ENCODE peak calls at places on chromosomes 4 and X, in nine cellular contexts. A is adrenal gland, F is IMR-90, P is GM12892, S is heart left ventricle, K is breast epithelium, T is H1, W is transverse colon, G is HepG2. B is an unnamed sample.

GRCh38 chrX:151896734-151897474 is 15.8 kb upstream of the MAGEA4 start:
- DNase-seq in K (no peak), P (no peak), W (no peak), F (peak; percentile 20), G (no peak), T (no peak), A (no peak), S (no peak), B (no peak)

GRCh38 chrX:21758488-21758887 is 572 bp upstream of the SMPX start:
- DNase-seq in F (no peak), S (no peak), K (no peak), P (no peak), G (no peak), T (no peak), W (no peak), A (no peak), B (no peak)

GRCh38 chrX:13721819-13722527 is 12.4 kb downstream of the TRAPPC2 start:
- DNase-seq in P (no peak), K (no peak), F (peak; percentile 86), T (no peak), W (no peak), A (no peak), G (no peak), S (no peak), B (no peak)

GRCh38 chr4:7327341-7327885 is 107.3 kb downstream of the PSAPL1 start:
- DNase-seq in W (no peak), A (no peak), G (no peak), F (no peak), S (no peak), T (no peak), P (no peak), K (no peak), B (no peak)

GRCh38 chrX:18661273-18661672 is 10.6 kb downstream of the RS1 start:
- DNase-seq in A (no peak), K (no peak), G (no peak), S (no peak), W (no peak), P (no peak), F (no peak), T (no peak), B (no peak)

GRCh38 chr4:138595731-138596465 is 353.7 kb upstream of the SLC7A11 start:
- DNase-seq in W (no peak), A (no peak), S (peak; percentile 25), G (no peak), T (no peak), F (peak; percentile 70), K (no peak), P (no peak), B (no peak)

GRCh38 chr4:2962099-2962455 is 1.1 kb downstream of the NOP14 start:
- DNase-seq in A (no peak), K (no peak), P (no peak), F (no peak), W (no peak), T (no peak), S (no peak), G (no peak), B (no peak)

GRCh38 chr4:114146947-114147618 is 167.6 kb upstream of the ARSJ start:
- DNase-seq in G (no peak), F (no peak), T (no peak), K (no peak), P (no peak), S (no peak), A (no peak), W (no peak), B (no peak)

GRCh38 chr4:187227907-187228699 is 504.4 kb upstream of the FAT1 start:
- DNase-seq in G (no peak), S (no peak), W (no peak), F (peak; percentile 40), A (no peak), T (no peak), K (no peak), P (no peak), B (no peak)

GRCh38 chr4:169906104-169906503 is 120.1 kb downstream of the MFAP3L start:
- DNase-seq in A (no peak), T (no peak), F (no peak), W (no peak), K (no peak), S (no peak), P (no peak), G (peak; percentile 25), B (no peak)

GRCh38 chr4:101163936-101164335 is 183.4 kb downstream of the PPP3CA start:
- DNase-seq in P (no peak), A (no peak), T (no peak), W (no peak), G (no peak), S (no peak), K (no peak), F (peak; percentile 18), B (no peak)

GRCh38 chr4:88722276-88722780 is 24.7 kb upstream of the NAP1L5 start:
- DNase-seq in A (no peak), F (no peak), G (no peak), S (peak; percentile 46), P (no peak), T (no peak), K (no peak), W (no peak), B (no peak)

GRCh38 chr4:67568820-67569219 is 10.3 kb downstream of the STAP1 start:
- DNase-seq in P (no peak), F (peak; percentile 4), G (no peak), T (no peak), S (no peak), W (no peak), K (no peak), A (no peak), B (no peak)

DNA sequence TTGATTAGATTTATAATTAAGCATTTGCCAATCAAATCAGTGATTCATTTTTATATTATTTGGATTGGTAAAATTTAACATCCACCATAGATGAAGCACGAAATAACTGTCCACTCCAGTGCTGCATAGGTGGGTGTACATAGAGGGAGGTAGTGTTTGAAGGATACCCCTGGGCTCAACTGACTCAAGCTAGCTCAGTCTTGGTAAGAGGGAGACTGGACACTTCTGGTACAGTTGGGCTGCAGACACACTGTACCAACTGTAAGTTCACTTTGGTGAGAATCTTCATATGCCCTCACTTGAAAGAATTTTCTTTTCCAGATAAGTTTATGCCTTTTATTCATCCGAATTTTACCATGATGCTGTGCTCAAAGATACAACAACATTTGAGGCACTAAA is 48.6 kb upstream of the UGT2B15 start:
- DNase-seq in W (no peak), T (no peak), K (no peak), G (no peak), F (no peak), S (no peak), A (no peak), P (no peak), B (no peak)
- TF ChIP-seq POLR2A in W (no peak), T (no peak), K (no peak), G (no peak), F (no peak), S (no peak), A (no peak), P (no peak), B (no peak)

GRCh38 chr4:183797041-183797444 is 108.1 kb upstream of the STOX2 start:
- DNase-seq in G (no peak), T (no peak), K (no peak), P (no peak), F (no peak), W (peak; percentile 48), S (peak; percentile 50), A (no peak), B (no peak)
- TF ChIP-seq POLR2A in G (no peak), T (no peak), K (no peak), P (no peak), F (no peak), W (no peak), S (no peak), A (no peak), B (no peak)

DNA sequence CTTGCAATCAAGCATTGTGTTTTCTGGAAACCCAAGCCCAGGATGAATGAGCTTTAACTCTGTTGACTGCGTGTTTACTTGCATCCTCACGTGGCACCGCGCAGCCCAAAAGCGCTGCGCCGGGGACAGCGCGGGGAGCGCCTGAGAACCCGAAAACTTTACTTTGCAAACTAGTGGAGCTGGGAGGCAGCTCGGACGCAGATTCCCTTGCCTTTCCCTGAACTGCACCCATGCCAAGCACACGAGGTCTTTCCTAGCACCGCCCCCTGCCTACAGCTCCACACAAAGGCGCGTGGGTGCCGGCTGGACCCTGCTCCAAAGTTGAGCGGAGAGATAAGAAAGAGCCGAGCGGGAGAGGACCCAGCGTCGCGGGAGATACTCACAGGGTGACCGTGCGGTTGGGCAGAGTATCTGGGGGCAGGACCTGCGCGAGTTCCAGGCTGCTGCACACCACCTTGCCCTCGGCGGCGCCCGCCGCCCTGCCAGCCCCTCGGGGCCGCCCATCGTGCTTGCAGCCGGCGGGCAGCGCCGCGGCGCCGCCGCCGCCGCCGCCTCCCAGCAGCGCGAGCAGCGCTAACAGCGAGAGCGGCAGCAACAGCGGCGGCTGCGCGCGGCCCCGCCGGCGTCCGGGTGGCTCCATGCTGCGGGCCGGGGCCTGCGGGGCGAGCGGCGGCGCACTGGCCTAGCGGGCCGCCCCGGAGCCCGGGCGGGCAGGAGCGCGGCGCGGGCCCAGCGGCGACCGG is 550 bp downstream of the ADGRA3 start:
- DNase-seq in T (peak; percentile 76), S (peak; percentile 59), A (peak; percentile 77), W (peak; percentile 78), G (peak; percentile 86), K (no peak), F (peak; percentile 64), P (peak; percentile 22), B (peak; percentile 33)
- TF ChIP-seq POLR2A in T (peak; percentile 56), S (no peak), A (peak; percentile 48), W (peak; percentile 20), G (peak; percentile 78), K (no peak), F (peak; percentile 26), P (no peak), B (no peak)

GRCh38 chr4:144648042-144648441 is 2.1 kb downstream of the HHIP start:
- DNase-seq in P (no peak), G (no peak), S (no peak), K (no peak), F (no peak), W (no peak), A (no peak), T (no peak), B (no peak)

GRCh38 chr4:144645621-144646522 is at the start of gene HHIP:
- DNase-seq in T (peak; percentile 64), S (peak; percentile 25), P (peak; percentile 21), A (no peak), K (no peak), W (peak; percentile 25), G (peak; percentile 1), F (peak; percentile 65), B (no peak)

GRCh38 chr4:144645102-144645469 is 870 bp upstream of the HHIP start:
- DNase-seq in T (no peak), A (no peak), F (no peak), W (no peak), P (no peak), S (no peak), K (no peak), G (no peak), B (no peak)

GRCh38 chr4:144647095-144647959 is 1.4 kb downstream of the HHIP start:
- DNase-seq in T (peak; percentile 54), A (no peak), G (no peak), S (no peak), P (no peak), K (no peak), W (no peak), F (peak; percentile 51), B (no peak)

DNA sequence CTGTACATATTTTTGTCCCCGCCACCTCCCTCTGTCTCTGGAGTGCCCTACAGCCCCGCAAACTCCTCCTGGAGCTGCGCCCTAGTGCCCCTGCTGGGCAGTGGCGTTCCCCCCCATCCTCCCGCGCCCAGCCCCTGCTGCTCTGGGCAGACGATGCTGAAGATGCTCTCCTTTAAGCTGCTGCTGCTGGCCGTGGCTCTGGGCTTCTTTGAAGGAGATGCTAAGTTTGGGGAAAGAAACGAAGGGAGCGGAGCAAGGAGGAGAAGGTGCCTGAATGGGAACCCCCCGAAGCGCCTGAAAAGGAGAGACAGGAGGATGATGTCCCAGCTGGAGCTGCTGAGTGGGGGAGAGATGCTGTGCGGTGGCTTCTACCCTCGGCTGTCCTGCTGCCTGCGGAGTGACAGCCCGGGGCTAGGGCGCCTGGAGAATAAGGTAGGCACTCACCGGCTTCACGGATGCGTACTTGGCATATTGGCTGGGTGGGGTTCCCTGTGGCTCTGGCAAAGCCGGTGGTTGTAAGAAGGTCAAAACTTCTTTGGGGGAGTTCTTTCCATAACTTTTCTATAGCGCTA is 653 bp downstream of the HHIP start:
- DNase-seq in S (no peak), K (no peak), G (no peak), P (no peak), A (no peak), T (peak; percentile 55), F (no peak), W (no peak), B (no peak)
- TF ChIP-seq POLR2A in S (no peak), K (no peak), G (no peak), P (no peak), A (no peak), T (no peak), F (no peak), W (no peak), B (no peak)